ENCODE peak calls at places on chromosome 14, in ten cellular contexts. One of them, this sample, is unnamed.

GRCh38 chr14:85333313-85333712 is 196.6 kb upstream of the FLRT2 start:
- DNase-seq in ACHN: no peak
- DNase-seq in ELF-1: no peak
- DNase-seq in body of pancreas: peak
- DNase-seq in GM12865: no peak
- DNase-seq in fibroblast of lung: peak
- DNase-seq in activated CD4-positive, alpha-beta T cell treated with anti-CD3 and anti-CD28 coated beads, Interleukin-2, amount 50 U/mL, for 48 hours: no peak
- DNase-seq in stimulated activated CD4-positive, alpha-beta T cell treated with anti-CD3 and anti-CD28 coated beads, TNF-alpha, amount 100 ng/mL, for 1 hour: no peak
- DNase-seq in omental fat pad: no peak
- DNase-seq in GM10248: no peak
- DNase-seq in this sample: no peak

GRCh38 chr14:104656014-104656714 is 33.3 kb upstream of the INF2 start:
- DNase-seq in ACHN: no peak
- DNase-seq in ELF-1: no peak
- DNase-seq in body of pancreas: no peak
- DNase-seq in GM12865: no peak
- DNase-seq in fibroblast of lung: no peak
- DNase-seq in activated CD4-positive, alpha-beta T cell treated with anti-CD3 and anti-CD28 coated beads, Interleukin-2, amount 50 U/mL, for 48 hours: no peak
- DNase-seq in stimulated activated CD4-positive, alpha-beta T cell treated with anti-CD3 and anti-CD28 coated beads, TNF-alpha, amount 100 ng/mL, for 1 hour: no peak
- DNase-seq in omental fat pad: no peak
- DNase-seq in GM10248: no peak
- DNase-seq in this sample: no peak

GRCh38 chr14:71554959-71555612 is 377.1 kb upstream of the RGS6 start:
- DNase-seq in ACHN: no peak
- DNase-seq in ELF-1: no peak
- DNase-seq in body of pancreas: no peak
- DNase-seq in GM12865: peak
- DNase-seq in fibroblast of lung: no peak
- DNase-seq in activated CD4-positive, alpha-beta T cell treated with anti-CD3 and anti-CD28 coated beads, Interleukin-2, amount 50 U/mL, for 48 hours: no peak
- DNase-seq in stimulated activated CD4-positive, alpha-beta T cell treated with anti-CD3 and anti-CD28 coated beads, TNF-alpha, amount 100 ng/mL, for 1 hour: no peak
- DNase-seq in omental fat pad: no peak
- DNase-seq in GM10248: no peak
- DNase-seq in this sample: no peak

GRCh38 chr14:99966436-99966835 is 98.8 kb upstream of the EVL start:
- DNase-seq in ACHN: no peak
- DNase-seq in ELF-1: no peak
- DNase-seq in body of pancreas: no peak
- DNase-seq in GM12865: no peak
- DNase-seq in fibroblast of lung: no peak
- DNase-seq in activated CD4-positive, alpha-beta T cell treated with anti-CD3 and anti-CD28 coated beads, Interleukin-2, amount 50 U/mL, for 48 hours: no peak
- DNase-seq in stimulated activated CD4-positive, alpha-beta T cell treated with anti-CD3 and anti-CD28 coated beads, TNF-alpha, amount 100 ng/mL, for 1 hour: no peak
- DNase-seq in omental fat pad: no peak
- DNase-seq in GM10248: no peak
- DNase-seq in this sample: no peak

GRCh38 chr14:32327255-32327961 is 1.7 kb upstream of the AKAP6 start:
- DNase-seq in ACHN: no peak
- DNase-seq in ELF-1: no peak
- DNase-seq in body of pancreas: no peak
- DNase-seq in GM12865: no peak
- DNase-seq in fibroblast of lung: no peak
- DNase-seq in activated CD4-positive, alpha-beta T cell treated with anti-CD3 and anti-CD28 coated beads, Interleukin-2, amount 50 U/mL, for 48 hours: no peak
- DNase-seq in stimulated activated CD4-positive, alpha-beta T cell treated with anti-CD3 and anti-CD28 coated beads, TNF-alpha, amount 100 ng/mL, for 1 hour: no peak
- DNase-seq in omental fat pad: no peak
- DNase-seq in GM10248: no peak
- DNase-seq in this sample: no peak

GRCh38 chr14:50003213-50004021 is 110.5 kb downstream of the ARF6 start:
- DNase-seq in ACHN: peak
- DNase-seq in ELF-1: peak
- DNase-seq in body of pancreas: peak
- DNase-seq in GM12865: peak
- DNase-seq in fibroblast of lung: peak
- DNase-seq in activated CD4-positive, alpha-beta T cell treated with anti-CD3 and anti-CD28 coated beads, Interleukin-2, amount 50 U/mL, for 48 hours: peak
- DNase-seq in stimulated activated CD4-positive, alpha-beta T cell treated with anti-CD3 and anti-CD28 coated beads, TNF-alpha, amount 100 ng/mL, for 1 hour: peak
- DNase-seq in omental fat pad: peak
- DNase-seq in GM10248: peak
- DNase-seq in this sample: no peak

GRCh38 chr14:97219356-97220017 is 422.3 kb downstream of the VRK1 start:
- DNase-seq in ACHN: no peak
- DNase-seq in ELF-1: peak
- DNase-seq in body of pancreas: no peak
- DNase-seq in GM12865: no peak
- DNase-seq in fibroblast of lung: no peak
- DNase-seq in activated CD4-positive, alpha-beta T cell treated with anti-CD3 and anti-CD28 coated beads, Interleukin-2, amount 50 U/mL, for 48 hours: peak
- DNase-seq in stimulated activated CD4-positive, alpha-beta T cell treated with anti-CD3 and anti-CD28 coated beads, TNF-alpha, amount 100 ng/mL, for 1 hour: no peak
- DNase-seq in omental fat pad: no peak
- DNase-seq in GM10248: no peak
- DNase-seq in this sample: no peak

GRCh38 chr14:22977684-22978486 is 4.5 kb downstream of the AJUBA start:
- DNase-seq in ACHN: peak
- DNase-seq in ELF-1: peak
- DNase-seq in body of pancreas: peak
- DNase-seq in GM12865: no peak
- DNase-seq in fibroblast of lung: peak
- DNase-seq in activated CD4-positive, alpha-beta T cell treated with anti-CD3 and anti-CD28 coated beads, Interleukin-2, amount 50 U/mL, for 48 hours: no peak
- DNase-seq in stimulated activated CD4-positive, alpha-beta T cell treated with anti-CD3 and anti-CD28 coated beads, TNF-alpha, amount 100 ng/mL, for 1 hour: no peak
- DNase-seq in omental fat pad: no peak
- DNase-seq in GM10248: no peak
- DNase-seq in this sample: no peak

GRCh38 chr14:69320581-69321365 is 60.8 kb downstream of the GALNT16 start:
- DNase-seq in ACHN: no peak
- DNase-seq in ELF-1: no peak
- DNase-seq in body of pancreas: no peak
- DNase-seq in GM12865: no peak
- DNase-seq in fibroblast of lung: no peak
- DNase-seq in activated CD4-positive, alpha-beta T cell treated with anti-CD3 and anti-CD28 coated beads, Interleukin-2, amount 50 U/mL, for 48 hours: no peak
- DNase-seq in stimulated activated CD4-positive, alpha-beta T cell treated with anti-CD3 and anti-CD28 coated beads, TNF-alpha, amount 100 ng/mL, for 1 hour: no peak
- DNase-seq in omental fat pad: no peak
- DNase-seq in GM10248: no peak
- DNase-seq in this sample: no peak

GRCh38 chr14:26872510-26872909 is 274.7 kb upstream of the NOVA1 start:
- DNase-seq in ACHN: no peak
- DNase-seq in ELF-1: no peak
- DNase-seq in body of pancreas: peak
- DNase-seq in GM12865: no peak
- DNase-seq in fibroblast of lung: peak
- DNase-seq in activated CD4-positive, alpha-beta T cell treated with anti-CD3 and anti-CD28 coated beads, Interleukin-2, amount 50 U/mL, for 48 hours: no peak
- DNase-seq in stimulated activated CD4-positive, alpha-beta T cell treated with anti-CD3 and anti-CD28 coated beads, TNF-alpha, amount 100 ng/mL, for 1 hour: no peak
- DNase-seq in omental fat pad: no peak
- DNase-seq in GM10248: no peak
- DNase-seq in this sample: no peak

GRCh38 chr14:59450716-59451115 is 14.5 kb downstream of the GPR135 start:
- DNase-seq in ACHN: no peak
- DNase-seq in ELF-1: no peak
- DNase-seq in body of pancreas: no peak
- DNase-seq in GM12865: no peak
- DNase-seq in fibroblast of lung: no peak
- DNase-seq in activated CD4-positive, alpha-beta T cell treated with anti-CD3 and anti-CD28 coated beads, Interleukin-2, amount 50 U/mL, for 48 hours: no peak
- DNase-seq in stimulated activated CD4-positive, alpha-beta T cell treated with anti-CD3 and anti-CD28 coated beads, TNF-alpha, amount 100 ng/mL, for 1 hour: no peak
- DNase-seq in omental fat pad: no peak
- DNase-seq in GM10248: no peak
- DNase-seq in this sample: no peak

GRCh38 chr14:96268426-96269358 is 12.7 kb downstream of the BDKRB1 start:
- DNase-seq in ACHN: peak
- DNase-seq in ELF-1: peak
- DNase-seq in body of pancreas: peak
- DNase-seq in GM12865: no peak
- DNase-seq in fibroblast of lung: peak
- DNase-seq in activated CD4-positive, alpha-beta T cell treated with anti-CD3 and anti-CD28 coated beads, Interleukin-2, amount 50 U/mL, for 48 hours: no peak
- DNase-seq in stimulated activated CD4-positive, alpha-beta T cell treated with anti-CD3 and anti-CD28 coated beads, TNF-alpha, amount 100 ng/mL, for 1 hour: no peak
- DNase-seq in omental fat pad: peak
- DNase-seq in GM10248: no peak
- DNase-seq in this sample: no peak

GRCh38 chr14:22820731-22821130 is 5.5 kb upstream of the SLC7A7 start:
- DNase-seq in ACHN: no peak
- DNase-seq in ELF-1: peak
- DNase-seq in body of pancreas: no peak
- DNase-seq in GM12865: no peak
- DNase-seq in fibroblast of lung: peak
- DNase-seq in activated CD4-positive, alpha-beta T cell treated with anti-CD3 and anti-CD28 coated beads, Interleukin-2, amount 50 U/mL, for 48 hours: no peak
- DNase-seq in stimulated activated CD4-positive, alpha-beta T cell treated with anti-CD3 and anti-CD28 coated beads, TNF-alpha, amount 100 ng/mL, for 1 hour: no peak
- DNase-seq in omental fat pad: no peak
- DNase-seq in GM10248: no peak
- DNase-seq in this sample: no peak

GRCh38 chr14:48563465-48563864 is 888.1 kb upstream of the MDGA2 start:
- DNase-seq in ACHN: peak
- DNase-seq in ELF-1: no peak
- DNase-seq in body of pancreas: no peak
- DNase-seq in GM12865: no peak
- DNase-seq in fibroblast of lung: peak
- DNase-seq in activated CD4-positive, alpha-beta T cell treated with anti-CD3 and anti-CD28 coated beads, Interleukin-2, amount 50 U/mL, for 48 hours: no peak
- DNase-seq in stimulated activated CD4-positive, alpha-beta T cell treated with anti-CD3 and anti-CD28 coated beads, TNF-alpha, amount 100 ng/mL, for 1 hour: no peak
- DNase-seq in omental fat pad: no peak
- DNase-seq in GM10248: no peak
- DNase-seq in this sample: no peak

GRCh38 chr14:88421286-88421685 is 35.8 kb downstream of the SPATA7 start:
- DNase-seq in ACHN: no peak
- DNase-seq in ELF-1: no peak
- DNase-seq in body of pancreas: no peak
- DNase-seq in GM12865: no peak
- DNase-seq in fibroblast of lung: peak
- DNase-seq in activated CD4-positive, alpha-beta T cell treated with anti-CD3 and anti-CD28 coated beads, Interleukin-2, amount 50 U/mL, for 48 hours: no peak
- DNase-seq in stimulated activated CD4-positive, alpha-beta T cell treated with anti-CD3 and anti-CD28 coated beads, TNF-alpha, amount 100 ng/mL, for 1 hour: no peak
- DNase-seq in omental fat pad: no peak
- DNase-seq in GM10248: no peak
- DNase-seq in this sample: no peak

GRCh38 chr14:36659010-36659821 is 2.4 kb upstream of the PAX9 start:
- DNase-seq in ACHN: no peak
- DNase-seq in ELF-1: no peak
- DNase-seq in body of pancreas: no peak
- DNase-seq in GM12865: no peak
- DNase-seq in fibroblast of lung: no peak
- DNase-seq in activated CD4-positive, alpha-beta T cell treated with anti-CD3 and anti-CD28 coated beads, Interleukin-2, amount 50 U/mL, for 48 hours: no peak
- DNase-seq in stimulated activated CD4-positive, alpha-beta T cell treated with anti-CD3 and anti-CD28 coated beads, TNF-alpha, amount 100 ng/mL, for 1 hour: no peak
- DNase-seq in omental fat pad: no peak
- DNase-seq in GM10248: peak
- DNase-seq in this sample: no peak

GRCh38 chr14:72925815-72926291 is 411 bp upstream of the DCAF4 start:
- DNase-seq in ACHN: no peak
- DNase-seq in ELF-1: no peak
- DNase-seq in body of pancreas: no peak
- DNase-seq in GM12865: no peak
- DNase-seq in fibroblast of lung: no peak
- DNase-seq in activated CD4-positive, alpha-beta T cell treated with anti-CD3 and anti-CD28 coated beads, Interleukin-2, amount 50 U/mL, for 48 hours: no peak
- DNase-seq in stimulated activated CD4-positive, alpha-beta T cell treated with anti-CD3 and anti-CD28 coated beads, TNF-alpha, amount 100 ng/mL, for 1 hour: no peak
- DNase-seq in omental fat pad: no peak
- DNase-seq in GM10248: no peak
- DNase-seq in this sample: no peak

GRCh38 chr14:65348137-65348536 is 64.4 kb upstream of the FUT8 start:
- DNase-seq in ACHN: no peak
- DNase-seq in ELF-1: no peak
- DNase-seq in body of pancreas: no peak
- DNase-seq in GM12865: peak
- DNase-seq in fibroblast of lung: no peak
- DNase-seq in activated CD4-positive, alpha-beta T cell treated with anti-CD3 and anti-CD28 coated beads, Interleukin-2, amount 50 U/mL, for 48 hours: no peak
- DNase-seq in stimulated activated CD4-positive, alpha-beta T cell treated with anti-CD3 and anti-CD28 coated beads, TNF-alpha, amount 100 ng/mL, for 1 hour: no peak
- DNase-seq in omental fat pad: no peak
- DNase-seq in GM10248: no peak
- DNase-seq in this sample: no peak

GRCh38 chr14:61616524-61617185 is 78.7 kb upstream of the HIF1A start:
- DNase-seq in ACHN: peak
- DNase-seq in ELF-1: no peak
- DNase-seq in body of pancreas: no peak
- DNase-seq in GM12865: no peak
- DNase-seq in fibroblast of lung: peak
- DNase-seq in activated CD4-positive, alpha-beta T cell treated with anti-CD3 and anti-CD28 coated beads, Interleukin-2, amount 50 U/mL, for 48 hours: no peak
- DNase-seq in stimulated activated CD4-positive, alpha-beta T cell treated with anti-CD3 and anti-CD28 coated beads, TNF-alpha, amount 100 ng/mL, for 1 hour: no peak
- DNase-seq in omental fat pad: no peak
- DNase-seq in GM10248: no peak
- DNase-seq in this sample: no peak

GRCh38 chr14:26621807-26622560 is 24.2 kb upstream of the NOVA1 start:
- DNase-seq in ACHN: no peak
- DNase-seq in ELF-1: no peak
- DNase-seq in body of pancreas: no peak
- DNase-seq in GM12865: no peak
- DNase-seq in fibroblast of lung: peak
- DNase-seq in activated CD4-positive, alpha-beta T cell treated with anti-CD3 and anti-CD28 coated beads, Interleukin-2, amount 50 U/mL, for 48 hours: no peak
- DNase-seq in stimulated activated CD4-positive, alpha-beta T cell treated with anti-CD3 and anti-CD28 coated beads, TNF-alpha, amount 100 ng/mL, for 1 hour: no peak
- DNase-seq in omental fat pad: no peak
- DNase-seq in GM10248: no peak
- DNase-seq in this sample: no peak

This sample was measured in NCI-H2081 treated with DMSO at 0.1 percent for 48 hours.